ENCODE peak calls at places on chromosomes 2 and 18, in four cellular contexts. Y is mesendoderm, M is IMR-90, S is mesenchymal stem cell. R is an unnamed sample.

GRCh38 chr2:5203356-5203755 is 488.8 kb upstream of the SOX11 start:
- DNase-seq in S (no peak), Y (peak), M (no peak), R (no peak)

GRCh38 chr18:12904012-12904516 is 20.0 kb upstream of the PTPN2 start:
- DNase-seq in Y (peak), S (peak), M (no peak), R (no peak)

GRCh38 chr18:31398191-31398590 is 21.6 kb downstream of the DSG4 start:
- DNase-seq in M (no peak), Y (no peak), S (no peak), R (no peak)

GRCh38 chr2:66689456-66690051 is 254.6 kb downstream of the MEIS1 start:
- DNase-seq in Y (no peak), S (no peak), M (no peak), R (no peak)

GRCh38 chr2:149021271-149021719 is 17.2 kb upstream of the LYPD6B start:
- DNase-seq in Y (no peak), S (no peak), M (no peak), R (no peak)

GRCh38 chr2:226799976-226800940 is 638 bp upstream of the IRS1 start:
- DNase-seq in Y (peak), M (peak), S (peak), R (peak)

GRCh38 chr18:58004317-58004716 is 39.7 kb upstream of the NEDD4L start:
- DNase-seq in Y (no peak), M (peak), S (peak), R (no peak)

GRCh38 chr18:55768255-55768654 is 180.3 kb upstream of the TCF4 start:
- DNase-seq in M (peak), Y (peak), S (peak), R (no peak)

GRCh38 chr2:146124741-146125140 is 1604.8 kb upstream of the ZEB2 start:
- DNase-seq in M (peak), S (peak), Y (peak), R (no peak)

GRCh38 chr18:6044773-6045172 is 149.5 kb upstream of the TMEM200C start:
- DNase-seq in M (peak), S (no peak), Y (peak), R (no peak)

GRCh38 chr2:221203846-221204245 is 368.3 kb downstream of the EPHA4 start:
- DNase-seq in M (no peak), Y (no peak), S (no peak), R (no peak)

GRCh38 chr18:61551586-61551985 is 218.4 kb downstream of the CDH20 start:
- DNase-seq in Y (peak), M (peak), S (peak), R (no peak)

GRCh38 chr2:151947524-151948165 is 119.4 kb upstream of the ARL5A start:
- DNase-seq in Y (no peak), S (no peak), M (no peak), R (no peak)

GRCh38 chr18:8788503-8789429 is 83.4 kb downstream of the MTCL1 start:
- DNase-seq in S (no peak), Y (no peak), M (peak), R (no peak)

GRCh38 chr18:8792688-8793316 is 87.4 kb downstream of the MTCL1 start:
- DNase-seq in Y (no peak), S (no peak), M (no peak), R (no peak)

GRCh38 chr18:8794133-8794986 is 89.0 kb downstream of the MTCL1 start:
- DNase-seq in Y (peak), M (peak), S (no peak), R (no peak)

GRCh38 chr18:8793445-8794132 is 88.2 kb downstream of the MTCL1 start:
- DNase-seq in Y (no peak), M (no peak), S (no peak), R (no peak)

GRCh38 chr18:8791171-8791651 is 85.9 kb downstream of the MTCL1 start:
- DNase-seq in S (peak), M (peak), Y (peak), R (no peak)
- H2BK5ac ChIP-seq in S (no peak), M (peak), Y (peak), R (peak)

GRCh38 chr2:43274055-43274454 is 47.6 kb upstream of the ZFP36L2 start:
- DNase-seq in M (peak), Y (no peak), S (peak), R (no peak)
- H2BK5ac ChIP-seq in M (no peak), Y (no peak), S (no peak), R (no peak)

GRCh38 chr2:160506371-160507045 is 12.9 kb upstream of the RBMS1 start:
- DNase-seq in M (no peak), S (no peak), Y (no peak), R (no peak)
- H2BK5ac ChIP-seq in M (no peak), S (no peak), Y (no peak), R (no peak)

GRCh38 chr18:51029378-51029693 is 677 bp upstream of the SMAD4 start:
- DNase-seq in Y (no peak), M (peak), S (no peak), R (no peak)
- H2BK5ac ChIP-seq in Y (peak), M (peak), S (peak), R (peak)

GRCh38 chr2:72897785-72898184 is 10.6 kb downstream of the SPR start:
- DNase-seq in S (no peak), M (no peak), Y (no peak), R (no peak)

GRCh38 chr2:72894466-72894865 is 7.3 kb downstream of the SPR start:
- DNase-seq in Y (no peak), S (no peak), M (no peak), R (no peak)

GRCh38 chr2:72896446-72896845 is 9.2 kb downstream of the SPR start:
- DNase-seq in S (no peak), M (no peak), Y (no peak), R (no peak)

GRCh38 chr2:72895154-72895553 is 7.9 kb downstream of the SPR start:
- DNase-seq in Y (peak), M (no peak), S (no peak), R (no peak)

GRCh38 chr2:72895759-72896281 is 8.6 kb downstream of the SPR start:
- DNase-seq in Y (no peak), M (peak), S (peak), R (no peak)
- H2BK5ac ChIP-seq in Y (no peak), M (no peak), S (no peak), R (peak)

GRCh38 chr2:239726631-239727181 is 298.4 kb downstream of the NDUFA10 start:
- DNase-seq in Y (no peak), S (no peak), M (no peak), R (no peak)
- H2BK5ac ChIP-seq in Y (no peak), S (no peak), M (no peak), R (no peak)

R was measured in H1.